ENCODE peak calls at places on chromosomes 13 and 19, in seven cellular contexts. A is foreskin fibroblast, N is neural crest cell, S is adrenal gland, C is AG10803, J is Calu3, U is ascending aorta. P is an unnamed sample.

GRCh38 chr19:6501740-6502648 is at the start of gene TUBB4A:
- DNase-seq in A (no peak), N (peak), S (peak), C (no peak), J (peak), U (no peak), P (no peak)

GRCh38 chr19:29505034-29505824 is 20.6 kb upstream of the VSTM2B start:
- DNase-seq in A (no peak), N (no peak), S (no peak), C (no peak), J (no peak), U (no peak), P (no peak)

GRCh38 chr13:40476175-40476958 is 190.1 kb downstream of the FOXO1 start:
- DNase-seq in A (peak), N (no peak), S (no peak), C (peak), J (no peak), U (no peak), P (peak)

GRCh38 chr13:47114030-47114429 is 217.2 kb upstream of the HTR2A start:
- DNase-seq in A (peak), N (no peak), S (no peak), C (peak), J (no peak), U (no peak), P (peak)

GRCh38 chr13:91719033-91719432 is 320.6 kb downstream of the GPC5 start:
- DNase-seq in A (no peak), N (no peak), S (peak), C (no peak), J (no peak), U (no peak), P (peak)

GRCh38 chr19:48969276-48970138 is 4.4 kb downstream of the FTL start:
- DNase-seq in A (no peak), N (no peak), S (no peak), C (no peak), J (no peak), U (no peak), P (peak)

GRCh38 chr13:73672492-73672891 is 461.7 kb downstream of the KLF12 start:
- DNase-seq in A (no peak), N (no peak), S (no peak), C (no peak), J (no peak), U (no peak), P (no peak)

GRCh38 chr13:57030671-57031070 is 110.0 kb upstream of the PRR20A start:
- DNase-seq in A (no peak), N (no peak), S (no peak), C (no peak), J (no peak), U (no peak), P (no peak)

GRCh38 chr13:111914241-111915103 is 152.5 kb upstream of the SOX1 start:
- DNase-seq in A (no peak), N (no peak), S (peak), C (no peak), J (no peak), U (no peak), P (no peak)

GRCh38 chr13:40982772-40983171 is 36.3 kb downstream of the ELF1 start:
- DNase-seq in A (no peak), N (no peak), S (no peak), C (peak), J (no peak), U (no peak), P (peak)

GRCh38 chr19:53912653-53913052 is 3.6 kb downstream of the CACNG7 start:
- DNase-seq in A (no peak), N (no peak), S (no peak), C (no peak), J (no peak), U (no peak), P (no peak)

GRCh38 chr19:13824703-13825102 is 29.5 kb downstream of the ZSWIM4 start:
- DNase-seq in A (no peak), N (no peak), S (no peak), C (no peak), J (no peak), U (no peak), P (no peak)

GRCh38 chr19:13823901-13824300 is 28.7 kb downstream of the ZSWIM4 start:
- DNase-seq in A (no peak), N (no peak), S (no peak), C (no peak), J (no peak), U (no peak), P (no peak)

GRCh38 chr19:13826652-13827235 is 31.5 kb downstream of the ZSWIM4 start:
- DNase-seq in A (no peak), N (no peak), S (no peak), C (no peak), J (no peak), U (no peak), P (no peak)

GRCh38 chr19:13827656-13828055 is 32.4 kb downstream of the ZSWIM4 start:
- DNase-seq in A (no peak), N (no peak), S (no peak), C (no peak), J (no peak), U (no peak), P (no peak)

GRCh38 chr19:13825489-13826475 is 30.5 kb downstream of the ZSWIM4 start:
- DNase-seq in A (no peak), N (no peak), S (no peak), C (peak), J (no peak), U (no peak), P (no peak)
- TF ChIP-seq CTCF in A (no peak), N (no peak), S (no peak), C (no peak), J (no peak), U (no peak), P (no peak)

GRCh38 chr13:42816538-42816937 is 35.2 kb downstream of the FAM216B start:
- DNase-seq in A (no peak), N (no peak), S (no peak), C (no peak), J (no peak), U (no peak), P (no peak)
- TF ChIP-seq CTCF in A (peak), N (peak), S (no peak), C (peak), J (no peak), U (no peak), P (peak)

DNA sequence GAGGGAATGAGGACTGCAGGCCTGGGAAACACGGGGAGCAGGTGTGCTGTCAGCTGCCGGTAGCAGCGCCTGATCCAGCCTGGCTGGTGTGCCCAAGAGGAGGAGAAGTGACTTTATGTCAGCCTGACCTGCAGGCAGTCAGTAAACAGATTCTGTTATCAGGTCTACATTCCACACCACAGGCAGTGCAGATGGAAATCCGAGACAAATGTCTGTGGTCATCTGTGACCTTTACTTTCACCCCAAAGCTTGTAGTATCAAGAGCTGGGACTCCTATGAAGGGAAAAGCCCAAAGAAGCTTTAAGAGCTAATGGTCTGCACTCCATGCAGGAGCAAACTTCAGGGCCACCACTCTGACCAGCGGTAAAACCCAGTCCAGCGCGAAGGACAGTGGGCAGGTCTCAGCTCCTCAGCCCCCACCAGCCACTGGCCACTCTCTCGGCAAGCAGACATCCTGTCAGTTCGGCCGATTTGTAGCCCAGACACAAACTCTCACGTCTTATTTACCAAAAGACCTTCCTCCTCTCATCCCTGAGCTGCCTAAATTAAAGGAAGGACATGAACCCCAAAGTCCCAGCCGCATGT is 7.7 kb downstream of the EPS15L1 start:
- DNase-seq in A (no peak), N (no peak), S (no peak), C (no peak), J (no peak), U (no peak), P (no peak)
- TF ChIP-seq CTCF in A (no peak), N (no peak), S (no peak), C (no peak), J (no peak), U (no peak), P (no peak)

GRCh38 chr13:106623799-106624198 is 55.9 kb upstream of the ARGLU1 start:
- DNase-seq in A (no peak), N (no peak), S (no peak), C (no peak), J (no peak), U (no peak), P (no peak)

GRCh38 chr13:106625578-106625977 is 57.6 kb upstream of the ARGLU1 start:
- DNase-seq in A (no peak), N (no peak), S (no peak), C (no peak), J (no peak), U (no peak), P (no peak)

GRCh38 chr13:106617561-106617960 is 49.6 kb upstream of the ARGLU1 start:
- DNase-seq in A (peak), N (no peak), S (no peak), C (peak), J (no peak), U (no peak), P (peak)

GRCh38 chr13:106619688-106620555 is 52.0 kb upstream of the ARGLU1 start:
- DNase-seq in A (peak), N (peak), S (no peak), C (peak), J (peak), U (no peak), P (peak)

GRCh38 chr13:106621833-106622232 is 53.9 kb upstream of the ARGLU1 start:
- DNase-seq in A (no peak), N (no peak), S (no peak), C (no peak), J (no peak), U (no peak), P (no peak)
- TF ChIP-seq CTCF in A (no peak), N (no peak), S (no peak), C (no peak), J (no peak), U (no peak), P (no peak)

P was measured in fibroblast of mammary gland.